ENCODE peak calls at places on chromosomes 7 and 10, in seven cellular contexts. One of them, this sample, is unnamed.

GRCh38 chr10:123521556-123521955 is 144.6 kb upstream of the GPR26 start:
- DNase-seq in GM12892: no peak
- DNase-seq in K562: no peak
- DNase-seq in SK-N-SH: no peak
- DNase-seq in HepG2: no peak
- DNase-seq in GM12878: no peak
- DNase-seq in H1: no peak
- DNase-seq in this sample: no peak

GRCh38 chr10:110221721-110222261 is 14.4 kb downstream of the MXI1 start:
- DNase-seq in GM12892: peak
- DNase-seq in K562: peak
- DNase-seq in SK-N-SH: peak
- DNase-seq in HepG2: no peak
- DNase-seq in GM12878: no peak
- DNase-seq in H1: no peak
- DNase-seq in this sample: peak

GRCh38 chr7:135602304-135602703 is 44.6 kb downstream of the NUP205 start:
- DNase-seq in GM12892: no peak
- DNase-seq in K562: no peak
- DNase-seq in SK-N-SH: no peak
- DNase-seq in HepG2: no peak
- DNase-seq in GM12878: no peak
- DNase-seq in H1: no peak
- DNase-seq in this sample: no peak

GRCh38 chr10:78729810-78730209 is 339.0 kb upstream of the ZMIZ1 start:
- DNase-seq in GM12892: no peak
- DNase-seq in K562: no peak
- DNase-seq in SK-N-SH: no peak
- DNase-seq in HepG2: no peak
- DNase-seq in GM12878: no peak
- DNase-seq in H1: no peak
- DNase-seq in this sample: no peak

GRCh38 chr10:69766161-69766910 is 35.4 kb upstream of the COL13A1 start:
- DNase-seq in GM12892: no peak
- DNase-seq in K562: no peak
- DNase-seq in SK-N-SH: peak
- DNase-seq in HepG2: no peak
- DNase-seq in GM12878: no peak
- DNase-seq in H1: no peak
- DNase-seq in this sample: no peak

GRCh38 chr10:31912289-31912688 is 16.3 kb downstream of the ARHGAP12 start:
- DNase-seq in GM12892: no peak
- DNase-seq in K562: peak
- DNase-seq in SK-N-SH: no peak
- DNase-seq in HepG2: no peak
- DNase-seq in GM12878: no peak
- DNase-seq in H1: no peak
- DNase-seq in this sample: no peak

GRCh38 chr7:35342786-35343185 is 88.9 kb upstream of the TBX20 start:
- DNase-seq in GM12892: no peak
- DNase-seq in K562: no peak
- DNase-seq in SK-N-SH: no peak
- DNase-seq in HepG2: no peak
- DNase-seq in GM12878: no peak
- DNase-seq in H1: no peak
- DNase-seq in this sample: no peak

GRCh38 chr7:75072978-75073282 is 672 bp downstream of the RCC1L start:
- DNase-seq in GM12892: no peak
- DNase-seq in K562: no peak
- DNase-seq in SK-N-SH: no peak
- DNase-seq in HepG2: peak
- DNase-seq in GM12878: no peak
- DNase-seq in H1: no peak
- DNase-seq in this sample: no peak

GRCh38 chr10:96770987-96771386 is 50.7 kb upstream of the PIK3AP1 start:
- DNase-seq in GM12892: no peak
- DNase-seq in K562: no peak
- DNase-seq in SK-N-SH: no peak
- DNase-seq in HepG2: no peak
- DNase-seq in GM12878: no peak
- DNase-seq in H1: no peak
- DNase-seq in this sample: no peak

GRCh38 chr7:12322903-12323300 is 80.8 kb downstream of the VWDE start:
- DNase-seq in GM12892: no peak
- DNase-seq in K562: no peak
- DNase-seq in SK-N-SH: no peak
- DNase-seq in HepG2: no peak
- DNase-seq in GM12878: peak
- DNase-seq in H1: no peak
- DNase-seq in this sample: no peak

GRCh38 chr7:100965723-100966541 is 3.4 kb upstream of the MUC12 start:
- DNase-seq in GM12892: peak
- DNase-seq in K562: peak
- DNase-seq in SK-N-SH: peak
- DNase-seq in HepG2: peak
- DNase-seq in GM12878: no peak
- DNase-seq in H1: peak
- DNase-seq in this sample: peak

GRCh38 chr10:29948971-29949370 is 110.4 kb downstream of the JCAD start:
- DNase-seq in GM12892: no peak
- DNase-seq in K562: no peak
- DNase-seq in SK-N-SH: no peak
- DNase-seq in HepG2: no peak
- DNase-seq in GM12878: no peak
- DNase-seq in H1: no peak
- DNase-seq in this sample: no peak

GRCh38 chr10:69732826-69733150 is 68.9 kb upstream of the COL13A1 start:
- DNase-seq in GM12892: no peak
- DNase-seq in K562: no peak
- DNase-seq in SK-N-SH: no peak
- DNase-seq in HepG2: no peak
- DNase-seq in GM12878: no peak
- DNase-seq in H1: no peak
- DNase-seq in this sample: no peak

GRCh38 chr7:90763108-90763507 is 167.0 kb downstream of the CDK14 start:
- DNase-seq in GM12892: no peak
- DNase-seq in K562: no peak
- DNase-seq in SK-N-SH: no peak
- DNase-seq in HepG2: no peak
- DNase-seq in GM12878: no peak
- DNase-seq in H1: no peak
- DNase-seq in this sample: no peak

GRCh38 chr10:93465806-93466675 is 16.1 kb downstream of the MYOF start:
- DNase-seq in GM12892: no peak
- DNase-seq in K562: no peak
- DNase-seq in SK-N-SH: peak
- DNase-seq in HepG2: peak
- DNase-seq in GM12878: no peak
- DNase-seq in H1: no peak
- DNase-seq in this sample: no peak

GRCh38 chr10:18710201-18710653 is 51.0 kb downstream of the ARL5B start:
- DNase-seq in GM12892: no peak
- DNase-seq in K562: peak
- DNase-seq in SK-N-SH: no peak
- DNase-seq in HepG2: no peak
- DNase-seq in GM12878: no peak
- DNase-seq in H1: no peak
- DNase-seq in this sample: no peak

GRCh38 chr10:67837519-67838314 is at the start of gene DNAJC12:
- DNase-seq in GM12892: no peak
- DNase-seq in K562: peak
- DNase-seq in SK-N-SH: peak
- DNase-seq in HepG2: peak
- DNase-seq in GM12878: no peak
- DNase-seq in H1: no peak
- DNase-seq in this sample: peak
- TF ChIP-seq TAF1 in GM12892: no peak
- TF ChIP-seq TAF1 in K562: no peak
- TF ChIP-seq TAF1 in SK-N-SH: no peak
- TF ChIP-seq TAF1 in HepG2: no peak
- TF ChIP-seq TAF1 in GM12878: no peak
- TF ChIP-seq TAF1 in H1: no peak
- TF ChIP-seq TAF1 in this sample: no peak

DNA sequence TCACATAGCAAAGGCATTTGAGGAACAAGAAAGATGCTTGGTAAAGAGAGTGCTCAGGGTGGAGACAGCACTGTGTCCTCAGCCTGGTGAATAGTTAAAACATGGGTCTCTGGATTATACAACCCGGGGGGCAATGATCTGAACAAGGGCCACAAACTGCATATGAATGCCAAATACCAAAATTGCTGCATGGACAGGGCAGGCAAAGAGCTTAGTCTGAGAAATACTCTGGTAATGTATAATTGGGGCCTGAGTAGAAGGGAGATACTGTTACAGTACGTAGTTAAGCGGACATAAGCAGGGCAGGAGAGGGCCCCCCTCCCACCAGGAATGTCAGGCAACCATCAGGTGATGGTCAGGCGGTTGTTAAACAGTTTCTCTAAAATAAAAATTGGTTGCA is 99.3 kb upstream of the CDK1 start:
- DNase-seq in GM12892: no peak
- DNase-seq in K562: no peak
- DNase-seq in SK-N-SH: no peak
- DNase-seq in HepG2: no peak
- DNase-seq in GM12878: no peak
- DNase-seq in H1: no peak
- DNase-seq in this sample: no peak
- TF ChIP-seq TAF1 in GM12892: no peak
- TF ChIP-seq TAF1 in K562: no peak
- TF ChIP-seq TAF1 in SK-N-SH: no peak
- TF ChIP-seq TAF1 in HepG2: no peak
- TF ChIP-seq TAF1 in GM12878: no peak
- TF ChIP-seq TAF1 in H1: no peak
- TF ChIP-seq TAF1 in this sample: no peak

GRCh38 chr10:75352650-75353049 is 48.9 kb downstream of the ZNF503 start:
- DNase-seq in GM12892: no peak
- DNase-seq in K562: no peak
- DNase-seq in SK-N-SH: no peak
- DNase-seq in HepG2: peak
- DNase-seq in GM12878: no peak
- DNase-seq in H1: no peak
- DNase-seq in this sample: no peak

GRCh38 chr10:75347211-75347610 is 54.4 kb downstream of the ZNF503 start:
- DNase-seq in GM12892: no peak
- DNase-seq in K562: no peak
- DNase-seq in SK-N-SH: no peak
- DNase-seq in HepG2: no peak
- DNase-seq in GM12878: no peak
- DNase-seq in H1: no peak
- DNase-seq in this sample: no peak

GRCh38 chr10:75351637-75352036 is 49.9 kb downstream of the ZNF503 start:
- DNase-seq in GM12892: no peak
- DNase-seq in K562: no peak
- DNase-seq in SK-N-SH: no peak
- DNase-seq in HepG2: no peak
- DNase-seq in GM12878: no peak
- DNase-seq in H1: no peak
- DNase-seq in this sample: no peak

GRCh38 chr10:75353183-75353582 is 48.4 kb downstream of the ZNF503 start:
- DNase-seq in GM12892: no peak
- DNase-seq in K562: no peak
- DNase-seq in SK-N-SH: no peak
- DNase-seq in HepG2: no peak
- DNase-seq in GM12878: no peak
- DNase-seq in H1: no peak
- DNase-seq in this sample: no peak

DNA sequence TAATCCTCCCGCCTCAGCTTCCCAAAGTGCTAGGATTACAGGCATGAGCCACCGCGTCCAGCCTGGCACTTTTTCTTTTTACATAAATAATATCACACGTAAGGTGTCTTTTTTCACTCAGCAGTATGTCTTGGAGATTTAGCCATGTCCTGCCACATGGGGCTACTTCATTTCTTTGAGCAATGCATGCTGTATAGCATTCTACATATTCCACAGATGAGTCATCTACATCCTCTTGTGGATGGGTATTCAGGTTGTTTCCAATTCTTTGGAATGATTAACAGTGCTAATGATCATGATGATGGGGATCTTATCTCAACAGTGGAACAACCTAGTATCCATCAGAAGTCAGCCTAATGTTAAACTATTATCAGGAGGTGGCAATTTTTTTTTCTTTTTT is 50.8 kb downstream of the ZNF503 start:
- DNase-seq in GM12892: no peak
- DNase-seq in K562: no peak
- DNase-seq in SK-N-SH: no peak
- DNase-seq in HepG2: no peak
- DNase-seq in GM12878: no peak
- DNase-seq in H1: no peak
- DNase-seq in this sample: no peak
- TF ChIP-seq TAF1 in GM12892: no peak
- TF ChIP-seq TAF1 in K562: no peak
- TF ChIP-seq TAF1 in SK-N-SH: no peak
- TF ChIP-seq TAF1 in HepG2: no peak
- TF ChIP-seq TAF1 in GM12878: no peak
- TF ChIP-seq TAF1 in H1: no peak
- TF ChIP-seq TAF1 in this sample: no peak

GRCh38 chr7:85730016-85730415 is 543.2 kb upstream of the SEMA3D start:
- DNase-seq in GM12892: no peak
- DNase-seq in K562: no peak
- DNase-seq in SK-N-SH: no peak
- DNase-seq in HepG2: no peak
- DNase-seq in GM12878: no peak
- DNase-seq in H1: no peak
- DNase-seq in this sample: no peak
- TF ChIP-seq TAF1 in GM12892: no peak
- TF ChIP-seq TAF1 in K562: no peak
- TF ChIP-seq TAF1 in SK-N-SH: no peak
- TF ChIP-seq TAF1 in HepG2: no peak
- TF ChIP-seq TAF1 in GM12878: no peak
- TF ChIP-seq TAF1 in H1: no peak
- TF ChIP-seq TAF1 in this sample: no peak

DNA sequence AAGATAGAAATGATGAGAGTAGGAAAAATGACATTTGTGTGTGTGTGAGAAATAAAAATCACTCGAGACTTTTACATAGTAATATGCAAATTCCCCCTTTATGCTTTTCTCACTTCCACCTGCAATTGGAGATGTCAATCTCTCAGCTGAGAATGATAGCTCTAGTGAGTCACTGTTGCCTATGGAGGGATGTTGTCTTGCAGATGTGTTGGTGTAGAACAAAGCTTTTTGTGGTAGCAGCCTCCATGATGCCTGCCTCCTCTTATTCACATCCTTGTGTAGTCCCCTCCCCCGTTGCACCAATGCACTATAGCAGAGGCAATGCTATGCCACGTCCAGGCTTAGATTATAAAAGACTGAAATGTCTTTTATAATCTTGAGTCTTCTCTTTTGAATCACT is 33.8 kb downstream of the SPAG6 start:
- DNase-seq in GM12892: no peak
- DNase-seq in K562: no peak
- DNase-seq in SK-N-SH: no peak
- DNase-seq in HepG2: no peak
- DNase-seq in GM12878: peak
- DNase-seq in H1: no peak
- DNase-seq in this sample: no peak
- TF ChIP-seq TAF1 in GM12892: no peak
- TF ChIP-seq TAF1 in K562: no peak
- TF ChIP-seq TAF1 in SK-N-SH: no peak
- TF ChIP-seq TAF1 in HepG2: no peak
- TF ChIP-seq TAF1 in GM12878: no peak
- TF ChIP-seq TAF1 in H1: no peak
- TF ChIP-seq TAF1 in this sample: no peak

GRCh38 chr7:150471886-150472285 is 21.5 kb downstream of the GIMAP8 start:
- DNase-seq in GM12892: no peak
- DNase-seq in K562: no peak
- DNase-seq in SK-N-SH: no peak
- DNase-seq in HepG2: no peak
- DNase-seq in GM12878: no peak
- DNase-seq in H1: no peak
- DNase-seq in this sample: no peak
- TF ChIP-seq TAF1 in GM12892: no peak
- TF ChIP-seq TAF1 in K562: no peak
- TF ChIP-seq TAF1 in SK-N-SH: no peak
- TF ChIP-seq TAF1 in HepG2: no peak
- TF ChIP-seq TAF1 in GM12878: no peak
- TF ChIP-seq TAF1 in H1: no peak
- TF ChIP-seq TAF1 in this sample: no peak

This sample was measured in GM12891.